ENCODE peak calls at places on chromosome 9, in six cellular contexts. U, O, P, T, C and E are unnamed samples.
A peak's percentile ranks its signal among the peaks of the same experiment; 100 is the strongest.

GRCh38 chr9:97848582-97849237 is 4.3 kb upstream of the FOXE1 start:
- DNase-seq in U (peak; percentile 60), O (no peak), P (no peak), T (no peak), C (no peak), E (no peak)

GRCh38 chr9:99451121-99451606 is 229.1 kb downstream of the SEC61B start:
- DNase-seq in U (no peak), O (no peak), P (no peak), T (no peak), C (no peak), E (no peak)

GRCh38 chr9:94843089-94843488 is 116.6 kb downstream of the AOPEP start:
- DNase-seq in U (peak; percentile 50), O (no peak), P (no peak), T (no peak), C (no peak), E (no peak)

GRCh38 chr9:4045556-4045955 is 254.3 kb downstream of the GLIS3 start:
- DNase-seq in U (no peak), O (no peak), P (no peak), T (no peak), C (no peak), E (no peak)

GRCh38 chr9:131869312-131869711 is 129.4 kb upstream of the RAPGEF1 start:
- DNase-seq in U (peak; percentile 81), O (no peak), P (no peak), T (no peak), C (no peak), E (no peak)

GRCh38 chr9:134642385-134643181 is 980 bp downstream of the COL5A1 start:
- DNase-seq in U (peak; percentile 63), O (peak; percentile 81), P (no peak), T (no peak), C (no peak), E (peak; percentile 47)

GRCh38 chr9:83981126-83981871 is 694 bp downstream of the RMI1 start:
- DNase-seq in U (peak; percentile 68), O (no peak), P (no peak), T (peak; percentile 46), C (peak; percentile 53), E (no peak)

GRCh38 chr9:21692390-21692789 is 110.0 kb upstream of the MTAP start:
- DNase-seq in U (no peak), O (no peak), P (no peak), T (no peak), C (no peak), E (no peak)

GRCh38 chr9:92294297-92294676 is 790 bp upstream of the IARS1 start:
- DNase-seq in U (peak; percentile 72), O (no peak), P (no peak), T (no peak), C (peak; percentile 44), E (no peak)

GRCh38 chr9:83715221-83715620 is 7.5 kb upstream of the UBQLN1 start:
- DNase-seq in U (no peak), O (no peak), P (no peak), T (no peak), C (no peak), E (no peak)

GRCh38 chr9:2231831-2232230 is 216.7 kb downstream of the SMARCA2 start:
- DNase-seq in U (no peak), O (no peak), P (no peak), T (no peak), C (no peak), E (no peak)

GRCh38 chr9:97970106-97970505 is 13.0 kb upstream of the ANP32B start:
- DNase-seq in U (no peak), O (no peak), P (no peak), T (no peak), C (no peak), E (no peak)

GRCh38 chr9:17005085-17005484 is 129.8 kb upstream of the CNTLN start:
- DNase-seq in U (peak; percentile 89), O (peak; percentile 41), P (no peak), T (no peak), C (peak; percentile 83), E (peak; percentile 69)